ENCODE peak calls at places on chromosomes 2 and 18, in four cellular contexts. I, E, B and Z are unnamed samples.

GRCh38 chr18:76441002-76441667 is 53.9 kb downstream of the ZNF516 start:
- DNase-seq in B (no peak), E (no peak), I (no peak), Z (no peak)

GRCh38 chr2:109318150-109318948 is 189.3 kb downstream of the SH3RF3 start:
- DNase-seq in E (peak), I (peak), B (peak), Z (peak)

GRCh38 chr2:20633794-20634259 is 17.1 kb downstream of the HS1BP3 start:
- DNase-seq in B (no peak), I (no peak), E (no peak), Z (peak)

GRCh38 chr2:206716607-206717006 is 1.6 kb downstream of the DYTN start:
- DNase-seq in I (no peak), B (no peak), E (no peak), Z (no peak)

GRCh38 chr2:169734172-169734847 is 678 bp downstream of the KLHL23 start:
- DNase-seq in E (no peak), I (no peak), B (peak), Z (no peak)

GRCh38 chr2:33370886-33371285 is 105.6 kb upstream of the RASGRP3 start:
- DNase-seq in B (no peak), E (no peak), I (no peak), Z (no peak)

GRCh38 chr18:46485675-46486200 is 171.3 kb downstream of the LOXHD1 start:
- DNase-seq in I (no peak), B (no peak), E (no peak), Z (no peak)

GRCh38 chr2:170243118-170243837 is 65.3 kb downstream of the MYO3B start:
- DNase-seq in I (no peak), B (no peak), E (no peak), Z (no peak)

GRCh38 chr2:166573393-166573792 is 79.3 kb upstream of the SCN7A start:
- DNase-seq in B (peak), E (no peak), I (peak), Z (no peak)

GRCh38 chr2:237025090-237025865 is 60.4 kb upstream of the COPS8 start:
- DNase-seq in E (peak), B (no peak), I (peak), Z (peak)

GRCh38 chr2:218465987-218466633 is 47.2 kb downstream of the VIL1 start:
- DNase-seq in E (no peak), B (no peak), I (no peak), Z (no peak)

GRCh38 chr2:88692187-88692586 is 714 bp downstream of the RPIA start:
- DNase-seq in E (no peak), B (no peak), I (no peak), Z (peak)

GRCh38 chr2:177874678-177875077 is 197.9 kb downstream of the PDE11A start:
- DNase-seq in E (no peak), I (no peak), B (no peak), Z (no peak)

GRCh38 chr18:8478166-8478967 is 130.9 kb upstream of the RAB12 start:
- DNase-seq in I (peak), E (no peak), B (peak), Z (peak)

GRCh38 chr2:224077773-224078507 is 38.9 kb upstream of the SERPINE2 start:
- DNase-seq in E (no peak), I (peak), B (no peak), Z (no peak)

GRCh38 chr2:224075588-224075987 is 36.5 kb upstream of the SERPINE2 start:
- DNase-seq in E (no peak), B (no peak), I (no peak), Z (no peak)

GRCh38 chr2:224069172-224069571 is 30.1 kb upstream of the SERPINE2 start:
- DNase-seq in B (no peak), E (no peak), I (no peak), Z (peak)

GRCh38 chr2:224073676-224074075 is 34.6 kb upstream of the SERPINE2 start:
- DNase-seq in E (no peak), B (no peak), I (no peak), Z (no peak)

GRCh38 chr2:224072541-224073188 is 33.6 kb upstream of the SERPINE2 start:
- DNase-seq in B (no peak), I (no peak), E (peak), Z (no peak)
- TF ChIP-seq CTCF in B (no peak), I (peak), E (peak), Z (no peak)

GRCh38 chr2:85257359-85258193 is 70.2 kb downstream of the TGOLN2 start:
- DNase-seq in B (no peak), I (no peak), E (no peak), Z (no peak)
- TF ChIP-seq CTCF in B (no peak), I (no peak), E (no peak), Z (no peak)

GRCh38 chr2:122528061-122528460 is 772.6 kb downstream of the TSN start:
- DNase-seq in E (no peak), B (no peak), I (peak), Z (no peak)

GRCh38 chr2:122535960-122536517 is 780.6 kb downstream of the TSN start:
- DNase-seq in B (no peak), E (no peak), I (no peak), Z (no peak)

GRCh38 chr2:122530812-122531211 is 775.4 kb downstream of the TSN start:
- DNase-seq in B (no peak), E (no peak), I (no peak), Z (no peak)

GRCh38 chr2:122528958-122529670 is 773.7 kb downstream of the TSN start:
- DNase-seq in I (no peak), B (no peak), E (no peak), Z (no peak)

GRCh38 chr2:122531803-122532344 is 776.4 kb downstream of the TSN start:
- DNase-seq in I (peak), E (no peak), B (peak), Z (no peak)
- TF ChIP-seq CTCF in I (peak), E (no peak), B (peak), Z (no peak)

GRCh38 chr2:231794383-231794782 is 8.1 kb downstream of the COPS7B start:
- DNase-seq in I (no peak), B (no peak), E (no peak), Z (no peak)

GRCh38 chr2:231800493-231801091 is 14.3 kb downstream of the COPS7B start:
- DNase-seq in I (peak), E (no peak), B (peak), Z (no peak)

GRCh38 chr2:231791107-231791506 is 4.9 kb downstream of the COPS7B start:
- DNase-seq in I (no peak), B (no peak), E (no peak), Z (no peak)

GRCh38 chr2:231795525-231796327 is 9.5 kb downstream of the COPS7B start:
- DNase-seq in E (no peak), I (peak), B (peak), Z (peak)
- TF ChIP-seq CTCF in E (peak), I (peak), B (peak), Z (peak)

DNA sequence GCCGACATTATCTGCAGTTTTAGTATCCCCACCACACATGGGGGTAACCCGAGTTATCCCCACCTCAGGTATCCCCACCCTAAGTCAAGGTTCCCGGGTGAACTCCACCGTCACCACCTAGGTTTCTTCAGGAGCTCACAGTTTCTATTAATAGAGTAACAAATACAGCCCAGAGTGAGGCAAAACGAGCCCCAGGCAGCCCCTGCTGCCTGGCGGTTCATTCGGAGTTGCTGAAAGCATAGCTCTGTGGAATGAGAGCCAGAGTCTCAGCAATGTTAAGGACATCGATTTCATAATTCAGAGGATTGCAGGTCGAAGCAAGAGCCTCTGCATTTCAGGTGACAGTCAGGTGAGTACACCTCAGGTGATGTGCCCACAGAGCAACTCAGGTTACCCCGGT is 10.7 kb downstream of the SATB2 start:
- DNase-seq in E (no peak), I (no peak), B (no peak), Z (no peak)
- TF ChIP-seq CTCF in E (no peak), I (no peak), B (no peak), Z (no peak)

GRCh38 chr2:146734042-146734715 is 1110.7 kb upstream of the ACVR2A start:
- DNase-seq in E (no peak), I (peak), B (peak), Z (no peak)

GRCh38 chr2:146730882-146731281 is 1113.9 kb upstream of the ACVR2A start:
- DNase-seq in B (no peak), I (no peak), E (no peak), Z (no peak)

DNA sequence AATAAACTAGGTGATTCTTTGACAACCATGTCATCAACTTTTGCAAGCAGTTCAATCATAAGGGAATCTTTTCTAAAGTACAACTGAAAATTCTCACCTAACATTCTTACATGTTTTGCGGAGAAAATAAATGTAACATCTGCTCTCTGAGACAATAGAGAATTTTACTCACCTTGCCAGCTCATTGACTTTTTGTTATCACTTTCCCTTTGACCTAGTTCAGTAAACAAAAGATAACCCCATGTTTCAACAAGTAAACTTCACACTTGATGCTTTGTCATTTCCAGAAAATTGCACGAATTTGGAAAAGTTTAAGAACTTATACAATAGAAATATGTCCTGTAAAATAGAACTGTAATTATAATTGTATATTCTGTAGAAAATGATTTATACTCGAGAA is 1110.0 kb upstream of the ACVR2A start:
- DNase-seq in E (no peak), B (no peak), I (no peak), Z (no peak)
- TF ChIP-seq CTCF in E (no peak), B (no peak), I (no peak), Z (no peak)

GRCh38 chr2:4992226-4992625 is 700.0 kb upstream of the SOX11 start:
- DNase-seq in E (no peak), I (no peak), B (peak), Z (no peak)
- TF ChIP-seq CTCF in E (no peak), I (peak), B (peak), Z (no peak)

GRCh38 chr2:215833531-215834162 is 179.7 kb downstream of the MREG start:
- DNase-seq in E (no peak), I (peak), B (no peak), Z (no peak)
- TF ChIP-seq CTCF in E (no peak), I (no peak), B (no peak), Z (no peak)

GRCh38 chr18:29874519-29875098 is 1167.9 kb downstream of the DSC3 start:
- DNase-seq in I (no peak), B (peak), E (no peak), Z (no peak)
- TF ChIP-seq CTCF in I (peak), B (peak), E (peak), Z (no peak)